ENCODE peak calls at places on chromosomes 11 and 22, in five cellular contexts. U is CD4-positive, CD25-positive, alpha-beta regulatory T cell; W is kidney; Q is H9; X is suprapubic skin. E is an unnamed sample. For H3K4me1, the result is how much of the 10 kb centered on the place peaks cover.

GRCh38 chr22:44023404-44024287 is 456 bp upstream of the PARVB start:
- DNase-seq in U (peak), W (peak), Q (peak), X (no peak), E (peak)

GRCh38 chr22:43878079-43878795 is 13.6 kb downstream of the PNPLA5 start:
- DNase-seq in U (no peak), W (peak), Q (peak), X (no peak), E (no peak)

GRCh38 chr11:11620251-11620965 is 1.4 kb downstream of the GALNT18 start:
- DNase-seq in U (peak), W (peak), Q (peak), X (no peak), E (no peak)

GRCh38 chr11:100791103-100791502 is 104.0 kb downstream of the ARHGAP42 start:
- DNase-seq in U (no peak), W (no peak), Q (peak), X (no peak), E (no peak)

GRCh38 chr11:109062445-109062844 is 359.5 kb upstream of the C11orf87 start:
- DNase-seq in U (no peak), W (no peak), Q (no peak), X (no peak), E (no peak)

GRCh38 chr11:75063732-75064314 is 32.9 kb downstream of the OR2AT4 start:
- DNase-seq in U (no peak), W (no peak), Q (no peak), X (no peak), E (no peak)

GRCh38 chr11:78564037-78564888 is 10.4 kb downstream of the NARS2 start:
- DNase-seq in U (peak), W (no peak), Q (no peak), X (no peak), E (peak)

GRCh38 chr11:70650075-70650909 is 252.0 kb downstream of the CTTN start:
- DNase-seq in U (peak), W (no peak), Q (peak), X (no peak), E (peak)

GRCh38 chr11:87259731-87260130 is 222.0 kb downstream of the TMEM135 start:
- DNase-seq in U (no peak), W (no peak), Q (no peak), X (no peak), E (peak)

GRCh38 chr11:70744396-70745185 is 346.3 kb downstream of the CTTN start:
- DNase-seq in U (no peak), W (peak), Q (no peak), X (no peak), E (no peak)

GRCh38 chr22:38467438-38467903 is 425 bp upstream of the KDELR3 start:
- DNase-seq in U (no peak), W (no peak), Q (no peak), X (no peak), E (no peak)

GRCh38 chr11:64161037-64161436 is 4.9 kb downstream of the MACROD1 start:
- DNase-seq in U (no peak), W (no peak), Q (no peak), X (no peak), E (no peak)

GRCh38 chr22:31241936-31242335 is 29.8 kb downstream of the LIMK2 start:
- DNase-seq in U (no peak), W (no peak), Q (no peak), X (no peak), E (no peak)

GRCh38 chr11:95641506-95641905 is 148.1 kb downstream of the FAM76B start:
- DNase-seq in U (peak), W (no peak), Q (no peak), X (no peak), E (no peak)

GRCh38 chr11:128613300-128613995 is 26.1 kb upstream of the ETS1 start:
- DNase-seq in U (no peak), W (no peak), Q (no peak), X (no peak), E (no peak)

GRCh38 chr11:128619540-128620305 is 32.4 kb upstream of the ETS1 start:
- DNase-seq in U (peak), W (no peak), Q (no peak), X (no peak), E (no peak)

GRCh38 chr11:128615612-128616011 is 28.3 kb upstream of the ETS1 start:
- DNase-seq in U (no peak), W (no peak), Q (no peak), X (no peak), E (no peak)

GRCh38 chr11:128615076-128615475 is 27.7 kb upstream of the ETS1 start:
- DNase-seq in U (no peak), W (no peak), Q (no peak), X (no peak), E (no peak)

GRCh38 chr11:128616158-128616557 is 28.8 kb upstream of the ETS1 start:
- DNase-seq in U (no peak), W (no peak), Q (no peak), X (no peak), E (no peak)
- H3K4me1 ChIP-seq in U (under half), W (under half), Q (under half), X (under half), E (under half)

DNA sequence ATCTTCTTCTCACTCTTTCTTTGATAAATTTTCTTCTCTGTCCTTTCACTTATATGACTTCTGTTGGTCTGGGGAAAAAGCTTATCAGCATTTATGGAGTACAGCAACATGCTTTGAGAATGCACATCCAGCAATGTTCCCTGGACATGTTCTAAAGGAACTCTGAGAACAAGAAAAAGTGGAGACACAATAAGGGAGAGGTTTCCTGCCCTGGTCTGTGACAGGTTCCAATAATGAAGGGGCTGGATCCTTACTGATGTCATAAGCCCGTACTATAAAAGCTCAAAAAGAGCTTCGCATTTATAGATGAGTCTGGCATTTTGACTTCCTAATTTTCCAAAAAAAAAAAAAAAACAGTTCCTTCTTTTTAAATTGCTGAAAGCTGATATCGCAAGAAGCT is 129.1 kb downstream of the MPPED2 start:
- DNase-seq in U (no peak), W (no peak), Q (no peak), X (no peak), E (no peak)
- H3K4me1 ChIP-seq in U (under half), W (under half), Q (under half), X (under half), E (under half)

GRCh38 chr11:59289356-59289755 is 69.3 kb upstream of the OR5AN1 start:
- DNase-seq in U (no peak), W (no peak), Q (no peak), X (no peak), E (peak)
- H3K4me1 ChIP-seq in U (under half), W (under half), Q (under half), X (under half), E (under half)

GRCh38 chr11:102964867-102965266 is 9.3 kb upstream of the MMP13 start:
- DNase-seq in U (no peak), W (no peak), Q (no peak), X (no peak), E (no peak)
- H3K4me1 ChIP-seq in U (under half), W (under half), Q (under half), X (under half), E (under half)

DNA sequence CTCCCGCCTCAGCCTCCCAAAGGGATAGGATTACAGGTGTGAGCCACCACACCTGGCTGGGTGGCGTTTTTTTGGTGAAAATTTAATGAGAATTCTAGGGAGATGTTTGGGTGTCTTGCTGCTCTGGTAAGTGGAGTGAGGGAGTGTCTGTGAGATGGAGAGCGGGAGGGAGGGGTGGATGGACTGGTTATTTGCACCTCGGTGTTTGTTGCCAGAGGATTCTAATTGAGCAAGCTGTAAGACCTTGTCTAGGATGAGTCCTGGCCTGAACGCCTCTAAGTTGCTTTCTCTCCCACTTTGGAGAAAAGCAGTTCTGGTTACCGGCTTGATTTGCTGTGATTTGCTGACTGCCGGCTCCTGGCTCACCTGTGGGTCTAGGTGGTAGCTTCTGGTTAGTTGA is 22.0 kb upstream of the GRAMD4 start:
- DNase-seq in U (no peak), W (no peak), Q (no peak), X (no peak), E (no peak)
- H3K4me1 ChIP-seq in U (under half), W (under half), Q (under half), X (half or more), E (under half)

GRCh38 chr11:62545437-62546243 is 966 bp downstream of the AHNAK start:
- DNase-seq in U (no peak), W (peak), Q (peak), X (peak), E (no peak)
- H3K4me1 ChIP-seq in U (half or more), W (under half), Q (under half), X (half or more), E (under half)

DNA sequence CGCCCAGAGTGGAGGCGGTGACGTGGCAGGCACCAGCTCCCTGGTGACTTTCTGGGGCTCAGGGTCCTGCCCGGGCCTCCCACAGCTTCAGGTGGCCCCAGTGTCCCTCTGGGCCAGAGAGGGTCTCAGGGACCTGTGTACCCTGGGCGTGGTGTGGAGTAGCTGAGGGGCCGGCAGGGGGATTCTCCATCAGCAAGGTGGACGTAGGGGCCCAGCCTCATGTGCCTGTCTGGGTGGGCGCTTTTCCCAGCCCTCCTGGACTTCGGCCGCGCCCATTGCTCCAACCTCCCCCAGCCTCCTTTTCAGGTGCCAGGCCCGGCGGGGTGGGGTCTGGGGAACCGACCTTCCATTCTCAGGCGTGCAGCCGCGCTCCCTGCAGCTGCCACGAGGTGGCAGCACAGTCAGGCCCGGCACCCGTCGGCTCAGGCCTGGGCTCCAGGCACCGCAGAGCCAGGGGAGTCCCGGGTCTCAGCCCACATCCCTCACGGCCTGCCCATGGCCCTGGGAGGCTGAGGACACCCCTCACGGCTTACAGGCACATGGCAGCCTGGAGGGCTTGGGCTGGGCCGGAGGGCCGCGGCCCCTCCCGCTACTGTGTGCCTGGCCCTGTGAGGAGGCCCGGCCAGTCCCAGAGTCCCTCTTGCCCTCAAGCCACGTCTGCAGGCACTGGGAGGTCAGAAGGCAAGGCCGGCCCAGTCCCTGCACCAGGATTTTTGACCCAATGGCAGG is 19.9 kb upstream of the MUC5B start:
- DNase-seq in U (peak), W (peak), Q (peak), X (peak), E (peak)
- H3K4me1 ChIP-seq in U (under half), W (under half), Q (under half), X (under half), E (under half)

DNA sequence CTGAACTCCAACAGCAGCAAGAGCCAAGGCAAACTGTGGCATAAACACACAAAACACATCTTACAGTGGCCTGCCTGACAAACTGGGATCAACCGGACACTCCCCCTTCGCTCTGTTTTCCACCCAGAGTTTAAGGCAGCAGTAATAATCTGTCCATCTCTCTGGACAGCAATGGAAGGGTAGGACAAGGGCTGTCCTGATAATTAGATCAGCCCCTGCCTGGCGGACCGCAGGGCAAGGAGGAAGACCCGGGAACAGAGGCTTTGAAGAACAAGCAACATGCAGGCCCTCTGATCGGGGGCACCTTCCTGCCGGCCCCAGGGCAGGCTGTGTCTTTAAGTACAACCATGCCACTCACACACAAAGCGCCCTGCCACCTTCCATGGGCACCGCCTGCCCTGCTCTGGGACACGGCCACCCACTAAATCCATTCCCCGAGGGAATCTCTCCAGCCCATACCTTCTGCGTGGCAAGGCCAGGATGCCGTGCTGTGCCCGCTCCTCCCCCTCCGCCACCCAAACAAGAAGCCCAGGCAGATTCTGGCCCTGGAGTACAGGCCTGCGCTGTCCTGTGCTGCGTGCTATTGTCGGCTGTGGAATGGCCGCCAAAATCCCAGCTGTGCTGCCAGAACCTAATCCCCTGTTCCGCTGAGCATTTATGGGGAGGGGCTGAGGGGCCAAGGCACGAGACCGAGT is 38.8 kb downstream of the NUMA1 start:
- DNase-seq in U (peak), W (peak), Q (peak), X (peak), E (no peak)
- H3K4me1 ChIP-seq in U (half or more), W (under half), Q (under half), X (half or more), E (half or more)

GRCh38 chr11:47987781-47988180 is 7.4 kb downstream of the PTPRJ start:
- DNase-seq in U (no peak), W (no peak), Q (no peak), X (no peak), E (peak)
- H3K4me1 ChIP-seq in U (half or more), W (under half), Q (under half), X (under half), E (half or more)

GRCh38 chr11:36065436-36065835 is 121.6 kb downstream of the LDLRAD3 start:
- DNase-seq in U (no peak), W (no peak), Q (no peak), X (no peak), E (no peak)
- H3K4me1 ChIP-seq in U (under half), W (under half), Q (under half), X (under half), E (under half)

E was measured in Karpas-422.